ENCODE peak calls at places on chromosomes 16 and 17, in seven cellular contexts. L is naive thymus-derived CD4-positive, alpha-beta T cell; C is CD8-positive, alpha-beta memory T cell; M is aorta; Y is cardiac muscle cell; X is bronchial epithelial cell; E is HCT116. J is an unnamed sample.

GRCh38 chr17:27530791-27531391 is 74.6 kb downstream of the KSR1 start:
- DNase-seq in L (no peak), C (no peak), M (no peak), Y (peak; percentile 72), X (no peak), E (no peak), J (no peak)

GRCh38 chr16:48099455-48099854 is 56.3 kb downstream of the ABCC12 start:
- DNase-seq in L (no peak), C (no peak), M (no peak), Y (peak; percentile 71), X (no peak), E (peak; percentile 49), J (no peak)

GRCh38 chr16:79288046-79288445 is 312.5 kb downstream of the MAF start:
- DNase-seq in L (no peak), C (no peak), M (no peak), Y (no peak), X (no peak), E (no peak), J (no peak)

GRCh38 chr16:15772579-15773293 is 84.1 kb downstream of the MYH11 start:
- DNase-seq in L (no peak), C (no peak), M (peak; percentile 62), Y (no peak), X (no peak), E (no peak), J (no peak)

GRCh38 chr16:51719376-51719775 is 568.3 kb upstream of the SALL1 start:
- DNase-seq in L (no peak), C (no peak), M (no peak), Y (no peak), X (no peak), E (no peak), J (no peak)

GRCh38 chr16:28974007-28974436 is 556 bp upstream of the SPNS1 start:
- DNase-seq in L (no peak), C (no peak), M (peak; percentile 85), Y (peak; percentile 79), X (peak; percentile 54), E (peak; percentile 23), J (peak; percentile 55)

GRCh38 chr17:60535382-60536279 is 9.6 kb upstream of the APPBP2 start:
- DNase-seq in L (no peak), C (no peak), M (no peak), Y (no peak), X (peak; percentile 3), E (no peak), J (no peak)

GRCh38 chr17:9021985-9022552 is 759 bp downstream of the NTN1 start:
- DNase-seq in L (no peak), C (no peak), M (peak; percentile 90), Y (peak; percentile 43), X (no peak), E (no peak), J (peak; percentile 19)

GRCh38 chr17:41835214-41835799 is 725 bp downstream of the NT5C3B start:
- DNase-seq in L (no peak), C (no peak), M (no peak), Y (no peak), X (no peak), E (no peak), J (no peak)

GRCh38 chr16:29321000-29321393 is 85.5 kb downstream of the NPIPB11 start:
- DNase-seq in L (no peak), C (no peak), M (peak; percentile 67), Y (no peak), X (no peak), E (no peak), J (no peak)

GRCh38 chr16:61936522-61936921 is 99.7 kb downstream of the CDH8 start:
- DNase-seq in L (no peak), C (no peak), M (no peak), Y (no peak), X (no peak), E (no peak), J (no peak)

GRCh38 chr17:48544356-48545021 is 420 bp downstream of the HOXB2 start:
- DNase-seq in L (no peak), C (no peak), M (peak; percentile 97), Y (peak; percentile 89), X (no peak), E (no peak), J (peak; percentile 81)

GRCh38 chr17:58215685-58216084 is 3.4 kb downstream of the MKS1 start:
- DNase-seq in L (no peak), C (no peak), M (no peak), Y (no peak), X (no peak), E (no peak), J (no peak)

GRCh38 chr17:57532556-57532955 is 212.5 kb downstream of the CCDC182 start:
- DNase-seq in L (no peak), C (no peak), M (peak; percentile 54), Y (no peak), X (no peak), E (no peak), J (no peak)

GRCh38 chr17:47630614-47631013 is 19.1 kb upstream of the KPNB1 start:
- DNase-seq in L (no peak), C (no peak), M (no peak), Y (no peak), X (no peak), E (no peak), J (no peak)

GRCh38 chr16:50671644-50672260 is 9.4 kb downstream of the SNX20 start:
- DNase-seq in L (peak; percentile 31), C (no peak), M (peak; percentile 11), Y (peak; percentile 41), X (peak; percentile 22), E (peak; percentile 64), J (no peak)

GRCh38 chr16:50667497-50668367 is 13.4 kb downstream of the SNX20 start:
- DNase-seq in L (no peak), C (no peak), M (peak; percentile 62), Y (no peak), X (no peak), E (no peak), J (no peak)

GRCh38 chr16:50668368-50669008 is 12.6 kb downstream of the SNX20 start:
- DNase-seq in L (no peak), C (no peak), M (peak; percentile 45), Y (no peak), X (no peak), E (no peak), J (no peak)

GRCh38 chr16:50669741-50670140 is 11.4 kb downstream of the SNX20 start:
- DNase-seq in L (no peak), C (no peak), M (peak; percentile 60), Y (no peak), X (no peak), E (no peak), J (no peak)

DNA sequence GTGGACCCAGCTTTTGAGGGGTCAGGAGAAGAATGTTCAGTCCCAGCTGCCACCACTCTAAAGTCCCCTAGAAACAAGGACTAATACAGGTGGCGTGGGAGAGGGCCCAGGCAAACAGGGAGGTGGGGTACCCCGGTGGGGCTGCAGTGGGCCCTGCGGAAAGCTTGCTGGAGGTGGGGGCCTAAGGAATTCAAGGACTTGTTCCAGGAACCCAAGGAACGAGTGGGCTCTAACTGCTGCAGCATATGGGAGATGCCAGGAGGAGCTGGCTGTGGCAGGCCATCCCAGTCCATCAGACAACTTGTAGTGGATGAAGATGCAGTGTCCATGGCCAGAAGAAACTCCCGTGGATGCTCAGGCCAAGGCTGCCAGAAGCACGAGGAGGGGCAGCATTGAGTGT is 10.6 kb downstream of the SNX20 start:
- DNase-seq in L (no peak), C (no peak), M (peak; percentile 49), Y (no peak), X (no peak), E (no peak), J (no peak)
- H3K36me3 ChIP-seq in L (peaks cover 56% of the 10 kb centered on the region), C (peaks cover 37% of the 10 kb centered on the region), M (no peaks in the 10 kb centered on the region), Y (no peaks in the 10 kb centered on the region), X (no peaks in the 10 kb centered on the region), E (no peaks in the 10 kb centered on the region), J (no peaks in the 10 kb centered on the region)

GRCh38 chr17:38469875-38470274 is 41.6 kb downstream of the ARHGAP23 start:
- DNase-seq in L (no peak), C (no peak), M (no peak), Y (peak; percentile 79), X (no peak), E (no peak), J (no peak)
- H3K36me3 ChIP-seq in L (no peaks in the 10 kb centered on the region), C (no peaks in the 10 kb centered on the region), M (peaks cover 8% of the 10 kb centered on the region), Y (no peaks in the 10 kb centered on the region), X (peaks cover 39% of the 10 kb centered on the region), E (peaks cover 13% of the 10 kb centered on the region), J (no peaks in the 10 kb centered on the region)

GRCh38 chr16:9092963-9093477 is 1.6 kb downstream of the HAPSTR1 start:
- DNase-seq in L (no peak), C (peak; percentile 10), M (no peak), Y (no peak), X (no peak), E (no peak), J (peak; percentile 62)

GRCh38 chr16:9094008-9094846 is 2.8 kb downstream of the HAPSTR1 start:
- DNase-seq in L (no peak), C (no peak), M (no peak), Y (no peak), X (no peak), E (no peak), J (no peak)

GRCh38 chr16:9095998-9096397 is 4.6 kb downstream of the HAPSTR1 start:
- DNase-seq in L (no peak), C (no peak), M (no peak), Y (no peak), X (no peak), E (no peak), J (no peak)

GRCh38 chr16:9096416-9096952 is 5.0 kb downstream of the HAPSTR1 start:
- DNase-seq in L (no peak), C (no peak), M (no peak), Y (no peak), X (peak; percentile 72), E (no peak), J (no peak)

DNA sequence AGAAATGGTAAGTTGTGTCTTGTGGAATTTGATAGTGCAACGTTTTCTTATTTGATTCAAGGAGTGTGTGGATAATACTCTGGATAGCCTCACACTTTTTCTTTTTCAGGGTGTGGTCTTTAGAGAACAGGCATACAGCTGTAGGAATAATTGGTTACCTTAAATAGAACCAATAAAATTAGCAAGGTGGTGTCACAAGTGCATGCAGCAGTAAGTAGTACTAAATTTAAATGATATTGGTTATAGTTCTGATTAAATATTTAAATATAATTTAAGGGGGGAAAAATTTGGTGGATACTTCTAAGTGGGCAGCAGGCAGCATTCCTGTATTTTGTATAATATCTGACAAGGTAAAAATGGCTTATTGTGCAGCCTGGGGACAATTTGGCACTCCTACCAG is 3.7 kb downstream of the HAPSTR1 start:
- DNase-seq in L (no peak), C (no peak), M (no peak), Y (no peak), X (no peak), E (no peak), J (no peak)
- H3K36me3 ChIP-seq in L (peaks cover 34% of the 10 kb centered on the region), C (peaks cover 18% of the 10 kb centered on the region), M (no peaks in the 10 kb centered on the region), Y (peaks cover 16% of the 10 kb centered on the region), X (peaks cover 10% of the 10 kb centered on the region), E (peaks cover 47% of the 10 kb centered on the region), J (no peaks in the 10 kb centered on the region)

GRCh38 chr17:43943769-43944418 is 1.6 kb upstream of the PPY start:
- DNase-seq in L (peak; percentile 69), C (peak; percentile 73), M (peak; percentile 95), Y (peak; percentile 87), X (peak; percentile 69), E (peak; percentile 59), J (peak; percentile 88)

GRCh38 chr17:43946766-43947165 is 4.5 kb upstream of the PPY start:
- DNase-seq in L (no peak), C (no peak), M (no peak), Y (no peak), X (no peak), E (no peak), J (no peak)

GRCh38 chr17:43949777-43950176 is 4.0 kb downstream of the PYY start:
- DNase-seq in L (no peak), C (no peak), M (no peak), Y (peak; percentile 16), X (no peak), E (no peak), J (no peak)

GRCh38 chr17:43942286-43942685 is at the start of gene PPY:
- DNase-seq in L (no peak), C (no peak), M (no peak), Y (no peak), X (no peak), E (no peak), J (peak; percentile 19)

GRCh38 chr17:43945074-43945824 is 3.0 kb upstream of the PPY start:
- DNase-seq in L (no peak), C (no peak), M (no peak), Y (peak; percentile 18), X (no peak), E (no peak), J (no peak)
- H3K36me3 ChIP-seq in L (no peaks in the 10 kb centered on the region), C (no peaks in the 10 kb centered on the region), M (no peaks in the 10 kb centered on the region), Y (no peaks in the 10 kb centered on the region), X (no peaks in the 10 kb centered on the region), E (no peaks in the 10 kb centered on the region), J (no peaks in the 10 kb centered on the region)